ENCODE peak calls at places on chromosomes 13 and 19, in five cellular contexts. U is cerebellum, T is endothelial cell, Z is dorsolateral prefrontal cortex, K is left ventricle myocardium inferior. I is an unnamed sample.

GRCh38 chr13:52599037-52599852 is 43.0 kb upstream of the HNRNPA1L2 start:
- DNase-seq in K (no peak), U (peak; percentile 21), T (peak; percentile 29), Z (no peak), I (no peak)

GRCh38 chr13:35479223-35479536 is 2.7 kb upstream of the MAB21L1 start:
- DNase-seq in U (no peak), T (peak; percentile 4), Z (no peak), K (no peak), I (no peak)

GRCh38 chr19:10871711-10872550 is 578 bp downstream of the CARM1 start:
- DNase-seq in U (peak; percentile 39), Z (no peak), T (peak; percentile 36), K (peak; percentile 52), I (peak; percentile 48)

GRCh38 chr19:55145241-55145640 is 3.8 kb downstream of the TNNT1 start:
- DNase-seq in T (no peak), K (no peak), Z (no peak), U (no peak), I (no peak)

GRCh38 chr13:73336789-73337188 is 278.0 kb downstream of the KLF5 start:
- DNase-seq in Z (no peak), T (no peak), K (no peak), U (no peak), I (no peak)

GRCh38 chr19:10118960-10119359 is 739 bp downstream of the EIF3G start:
- DNase-seq in K (no peak), Z (no peak), U (no peak), T (no peak), I (no peak)

GRCh38 chr19:6521718-6522646 is 8.8 kb upstream of the TNFSF9 start:
- DNase-seq in K (no peak), T (no peak), U (no peak), Z (no peak), I (no peak)

GRCh38 chr13:43331676-43332075 is 308.3 kb downstream of the DNAJC15 start:
- DNase-seq in T (no peak), Z (peak; percentile 53), U (no peak), K (no peak), I (peak; percentile 58)

GRCh38 chr13:84588023-84588422 is 705.7 kb upstream of the SLITRK1 start:
- DNase-seq in Z (no peak), U (no peak), T (no peak), K (no peak), I (no peak)

GRCh38 chr19:19402656-19403372 is 2.7 kb upstream of the GATAD2A start:
- DNase-seq in K (no peak), T (no peak), Z (no peak), U (no peak), I (no peak)

GRCh38 chr19:8041553-8041952 is 11.0 kb upstream of the CCL25 start:
- DNase-seq in Z (no peak), T (no peak), K (no peak), U (no peak), I (no peak)

GRCh38 chr19:49681830-49682229 is 4.8 kb downstream of the PRMT1 start:
- DNase-seq in T (no peak), K (no peak), Z (no peak), U (no peak), I (no peak)

GRCh38 chr19:1252818-1253513 is 4.6 kb downstream of the MIDN start:
- DNase-seq in Z (peak; percentile 82), U (peak; percentile 70), T (no peak), K (peak; percentile 91), I (peak; percentile 85)

GRCh38 chr13:43268632-43269031 is 245.2 kb downstream of the DNAJC15 start:
- DNase-seq in Z (no peak), U (no peak), K (no peak), T (no peak), I (no peak)

GRCh38 chr19:29737461-29738000 is 22.5 kb upstream of the C19orf12 start:
- DNase-seq in T (no peak), K (no peak), Z (no peak), U (no peak), I (no peak)

GRCh38 chr13:95882121-95882520 is 171.1 kb downstream of the UGGT2 start:
- DNase-seq in K (no peak), U (no peak), Z (no peak), T (no peak), I (no peak)

GRCh38 chr19:12840091-12841079 is 2.1 kb downstream of the MAST1 start:
- DNase-seq in Z (no peak), K (peak; percentile 25), U (peak; percentile 89), T (peak; percentile 83), I (no peak)

GRCh38 chr19:35975608-35976214 is 19.3 kb upstream of the SDHAF1 start:
- DNase-seq in K (no peak), U (no peak), T (peak; percentile 57), Z (no peak), I (no peak)

GRCh38 chr13:24506698-24507335 is 5.8 kb downstream of the PARP4 start:
- DNase-seq in T (no peak), K (no peak), Z (no peak), U (no peak), I (no peak)

GRCh38 chr13:29594310-29594709 is 1.2 kb downstream of the SLC7A1 start:
- DNase-seq in U (peak; percentile 31), T (peak; percentile 26), Z (no peak), K (no peak), I (no peak)

I was measured in head of caudate nucleus.